ENCODE peak calls at places on chromosomes 6 and 20, in eight cellular contexts. One of them, this sample, is unnamed.

GRCh38 chr20:43859994-43860393 is 54.7 kb upstream of the TOX2 start:
- DNase-seq in heart right ventricle: no peak
- DNase-seq in IMR-90: no peak
- DNase-seq in NB4: no peak
- DNase-seq in fibroblast of the aortic adventitia: no peak
- DNase-seq in endodermal cell: no peak
- DNase-seq in choroid plexus epithelial cell: no peak
- DNase-seq in lower leg skin: no peak
- DNase-seq in this sample: no peak

GRCh38 chr6:154367839-154368695 is 11.5 kb upstream of the IPCEF1 start:
- DNase-seq in heart right ventricle: no peak
- DNase-seq in IMR-90: no peak
- DNase-seq in NB4: peak
- DNase-seq in fibroblast of the aortic adventitia: peak
- DNase-seq in endodermal cell: no peak
- DNase-seq in choroid plexus epithelial cell: peak
- DNase-seq in lower leg skin: no peak
- DNase-seq in this sample: no peak

GRCh38 chr6:144411506-144412165 is 126.5 kb downstream of the UTRN start:
- DNase-seq in heart right ventricle: no peak
- DNase-seq in IMR-90: peak
- DNase-seq in NB4: no peak
- DNase-seq in fibroblast of the aortic adventitia: no peak
- DNase-seq in endodermal cell: no peak
- DNase-seq in choroid plexus epithelial cell: no peak
- DNase-seq in lower leg skin: no peak
- DNase-seq in this sample: peak

GRCh38 chr6:32369678-32370077 is 2.0 kb downstream of the TSBP1 start:
- DNase-seq in heart right ventricle: no peak
- DNase-seq in IMR-90: peak
- DNase-seq in NB4: no peak
- DNase-seq in fibroblast of the aortic adventitia: peak
- DNase-seq in endodermal cell: no peak
- DNase-seq in choroid plexus epithelial cell: peak
- DNase-seq in lower leg skin: no peak
- DNase-seq in this sample: peak

GRCh38 chr6:35419431-35419830 is 32.7 kb upstream of the FANCE start:
- DNase-seq in heart right ventricle: no peak
- DNase-seq in IMR-90: peak
- DNase-seq in NB4: peak
- DNase-seq in fibroblast of the aortic adventitia: peak
- DNase-seq in endodermal cell: peak
- DNase-seq in choroid plexus epithelial cell: peak
- DNase-seq in lower leg skin: no peak
- DNase-seq in this sample: peak

GRCh38 chr6:142884214-142885035 is 60.6 kb downstream of the HIVEP2 start:
- DNase-seq in heart right ventricle: no peak
- DNase-seq in IMR-90: no peak
- DNase-seq in NB4: no peak
- DNase-seq in fibroblast of the aortic adventitia: no peak
- DNase-seq in endodermal cell: no peak
- DNase-seq in choroid plexus epithelial cell: no peak
- DNase-seq in lower leg skin: no peak
- DNase-seq in this sample: no peak

GRCh38 chr6:8057793-8058192 is 6.4 kb downstream of the BLOC1S5 start:
- DNase-seq in heart right ventricle: no peak
- DNase-seq in IMR-90: peak
- DNase-seq in NB4: no peak
- DNase-seq in fibroblast of the aortic adventitia: no peak
- DNase-seq in endodermal cell: no peak
- DNase-seq in choroid plexus epithelial cell: no peak
- DNase-seq in lower leg skin: no peak
- DNase-seq in this sample: peak

GRCh38 chr20:17364681-17365080 is 137.8 kb downstream of the PCSK2 start:
- DNase-seq in heart right ventricle: no peak
- DNase-seq in IMR-90: no peak
- DNase-seq in NB4: no peak
- DNase-seq in fibroblast of the aortic adventitia: no peak
- DNase-seq in endodermal cell: no peak
- DNase-seq in choroid plexus epithelial cell: no peak
- DNase-seq in lower leg skin: no peak
- DNase-seq in this sample: no peak

DNA sequence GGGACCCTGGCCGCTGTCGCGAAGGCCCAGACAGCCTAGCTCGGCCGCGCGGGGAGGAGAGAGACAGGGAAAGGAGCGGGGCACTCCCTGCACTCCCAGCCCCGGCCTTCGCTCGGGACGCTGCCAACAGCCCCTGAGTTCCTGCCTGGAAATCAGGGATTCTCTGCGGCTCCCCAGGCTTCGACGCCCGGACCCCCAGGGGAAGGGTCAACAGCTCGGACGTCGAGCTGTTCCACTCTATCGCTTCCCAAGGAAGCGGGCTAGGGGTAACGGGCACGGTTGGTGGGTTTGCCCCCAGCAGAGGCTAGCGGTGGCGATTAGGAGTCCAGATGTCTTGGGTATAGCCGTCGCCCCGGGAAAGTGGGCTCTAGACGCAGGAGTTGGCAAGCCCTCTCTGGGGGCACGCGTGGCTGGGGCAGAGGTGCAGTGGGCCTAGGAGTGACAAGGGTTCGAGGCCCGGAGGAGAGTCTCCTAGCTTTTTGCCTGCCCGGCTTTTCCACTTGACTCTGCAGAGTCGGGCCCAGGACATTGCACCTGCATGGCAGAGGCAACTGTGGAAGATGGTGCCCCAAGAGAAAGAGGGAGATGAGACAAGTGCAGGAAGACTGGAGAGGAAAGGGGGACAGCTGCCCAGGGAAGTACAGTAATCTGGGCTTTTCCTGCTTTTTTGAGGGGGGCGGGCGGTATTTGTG is 8.3 kb downstream of the POU3F2 start:
- DNase-seq in heart right ventricle: no peak
- DNase-seq in IMR-90: no peak
- DNase-seq in NB4: no peak
- DNase-seq in fibroblast of the aortic adventitia: no peak
- DNase-seq in endodermal cell: peak
- DNase-seq in choroid plexus epithelial cell: no peak
- DNase-seq in lower leg skin: no peak
- DNase-seq in this sample: no peak
- H3K4me3 ChIP-seq in heart right ventricle: no peak
- H3K4me3 ChIP-seq in IMR-90: no peak
- H3K4me3 ChIP-seq in NB4: no peak
- H3K4me3 ChIP-seq in fibroblast of the aortic adventitia: no peak
- H3K4me3 ChIP-seq in endodermal cell: peak
- H3K4me3 ChIP-seq in choroid plexus epithelial cell: no peak
- H3K4me3 ChIP-seq in lower leg skin: no peak
- H3K4me3 ChIP-seq in this sample: no peak

GRCh38 chr6:83539678-83540077 is 27.3 kb downstream of the PRSS35 start:
- DNase-seq in heart right ventricle: no peak
- DNase-seq in IMR-90: no peak
- DNase-seq in NB4: no peak
- DNase-seq in fibroblast of the aortic adventitia: no peak
- DNase-seq in endodermal cell: no peak
- DNase-seq in choroid plexus epithelial cell: no peak
- DNase-seq in lower leg skin: no peak
- DNase-seq in this sample: no peak

GRCh38 chr6:83536647-83537589 is 24.6 kb downstream of the PRSS35 start:
- DNase-seq in heart right ventricle: no peak
- DNase-seq in IMR-90: no peak
- DNase-seq in NB4: no peak
- DNase-seq in fibroblast of the aortic adventitia: no peak
- DNase-seq in endodermal cell: no peak
- DNase-seq in choroid plexus epithelial cell: no peak
- DNase-seq in lower leg skin: no peak
- DNase-seq in this sample: no peak

DNA sequence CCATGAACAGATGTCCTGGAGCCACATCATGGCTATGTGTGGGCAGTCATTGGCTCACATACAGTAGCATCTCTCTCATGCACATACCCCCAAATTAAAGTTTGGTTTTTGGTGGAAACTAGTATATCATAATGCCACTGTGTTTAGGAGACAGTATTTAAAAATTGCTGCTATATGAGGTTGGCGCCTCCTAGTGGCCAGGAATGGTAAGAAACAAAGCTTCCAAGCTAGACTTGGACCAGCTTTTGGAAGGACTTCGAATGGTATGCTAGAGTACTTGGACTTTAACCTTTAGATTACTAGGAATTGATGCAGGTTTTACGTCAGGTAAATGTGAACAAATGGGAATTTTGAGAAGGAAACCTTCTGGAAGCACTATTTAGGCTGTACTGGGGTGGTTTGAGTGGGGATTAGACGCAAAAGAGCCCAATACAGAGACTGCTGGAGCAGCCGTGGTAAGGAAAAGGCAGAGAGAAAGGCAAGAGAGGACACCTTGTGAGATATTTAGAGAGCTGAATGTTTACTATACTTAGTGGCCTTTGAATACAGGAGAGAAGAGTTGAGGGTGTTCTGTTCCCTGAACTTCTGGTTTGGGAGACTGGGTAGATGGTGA is 23.8 kb downstream of the PRSS35 start:
- DNase-seq in heart right ventricle: no peak
- DNase-seq in IMR-90: peak
- DNase-seq in NB4: peak
- DNase-seq in fibroblast of the aortic adventitia: peak
- DNase-seq in endodermal cell: peak
- DNase-seq in choroid plexus epithelial cell: peak
- DNase-seq in lower leg skin: no peak
- DNase-seq in this sample: peak
- TF ChIP-seq CTCF in heart right ventricle: peak
- TF ChIP-seq CTCF in IMR-90: peak
- TF ChIP-seq CTCF in NB4: peak
- TF ChIP-seq CTCF in fibroblast of the aortic adventitia: peak
- TF ChIP-seq CTCF in endodermal cell: peak
- TF ChIP-seq CTCF in choroid plexus epithelial cell: peak
- TF ChIP-seq CTCF in lower leg skin: no peak
- TF ChIP-seq CTCF in this sample: peak

DNA sequence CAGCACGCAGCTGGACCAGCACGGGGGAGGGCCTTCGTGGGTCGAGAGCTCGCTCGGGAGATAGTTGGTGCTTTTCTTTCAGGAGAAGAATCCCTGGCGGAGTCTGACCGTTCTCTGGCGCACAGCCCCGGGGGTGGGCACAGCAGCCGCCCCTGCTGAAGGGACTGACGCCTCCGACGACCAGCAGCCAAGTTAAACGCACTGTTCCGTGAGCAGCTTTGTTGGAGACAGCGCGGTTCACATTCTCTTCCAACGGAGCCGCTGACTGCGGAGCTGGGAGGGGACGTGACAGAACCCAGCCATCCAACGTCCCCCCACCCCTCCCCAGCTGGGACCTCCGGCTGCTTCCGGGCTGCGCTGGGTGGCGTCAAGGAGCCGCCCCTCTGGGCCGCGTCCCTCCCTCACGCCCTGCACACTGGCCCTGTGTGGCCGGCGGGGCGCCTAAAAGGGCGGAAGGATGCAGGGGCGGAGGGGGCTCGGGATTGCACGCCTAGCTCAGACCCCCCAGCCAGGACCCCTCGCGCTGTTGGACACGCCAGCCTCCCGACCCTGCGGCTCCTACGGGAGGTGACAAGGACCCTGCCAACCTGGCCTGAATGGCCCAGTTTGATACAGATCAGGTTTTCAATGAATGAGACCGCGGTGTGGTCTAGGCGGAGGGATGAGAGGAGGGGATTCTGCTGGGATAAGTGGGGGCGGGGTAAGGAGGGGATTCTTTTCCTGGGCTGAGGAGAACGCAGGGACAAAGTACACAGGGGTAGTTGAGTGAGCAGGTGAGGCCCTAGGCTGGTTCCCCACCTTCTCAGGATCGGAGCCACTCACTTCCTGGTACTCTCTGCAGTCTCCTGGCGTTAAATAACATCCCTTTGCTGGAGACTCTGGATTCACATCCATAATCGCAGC is 36.4 kb upstream of the KHDC1 start:
- DNase-seq in heart right ventricle: no peak
- DNase-seq in IMR-90: no peak
- DNase-seq in NB4: no peak
- DNase-seq in fibroblast of the aortic adventitia: no peak
- DNase-seq in endodermal cell: no peak
- DNase-seq in choroid plexus epithelial cell: peak
- DNase-seq in lower leg skin: no peak
- DNase-seq in this sample: no peak
- H3K4me3 ChIP-seq in heart right ventricle: peak
- H3K4me3 ChIP-seq in IMR-90: no peak
- H3K4me3 ChIP-seq in NB4: no peak
- H3K4me3 ChIP-seq in fibroblast of the aortic adventitia: peak
- H3K4me3 ChIP-seq in endodermal cell: no peak
- H3K4me3 ChIP-seq in choroid plexus epithelial cell: peak
- H3K4me3 ChIP-seq in lower leg skin: no peak
- H3K4me3 ChIP-seq in this sample: peak

GRCh38 chr6:42339991-42340401 is 111.7 kb downstream of the TRERF1 start:
- DNase-seq in heart right ventricle: no peak
- DNase-seq in IMR-90: peak
- DNase-seq in NB4: peak
- DNase-seq in fibroblast of the aortic adventitia: no peak
- DNase-seq in endodermal cell: peak
- DNase-seq in choroid plexus epithelial cell: no peak
- DNase-seq in lower leg skin: no peak
- DNase-seq in this sample: no peak

GRCh38 chr6:42336431-42336830 is 115.3 kb downstream of the TRERF1 start:
- DNase-seq in heart right ventricle: no peak
- DNase-seq in IMR-90: no peak
- DNase-seq in NB4: peak
- DNase-seq in fibroblast of the aortic adventitia: no peak
- DNase-seq in endodermal cell: no peak
- DNase-seq in choroid plexus epithelial cell: no peak
- DNase-seq in lower leg skin: no peak
- DNase-seq in this sample: no peak

GRCh38 chr6:42337985-42338572 is 113.6 kb downstream of the TRERF1 start:
- DNase-seq in heart right ventricle: no peak
- DNase-seq in IMR-90: no peak
- DNase-seq in NB4: peak
- DNase-seq in fibroblast of the aortic adventitia: no peak
- DNase-seq in endodermal cell: no peak
- DNase-seq in choroid plexus epithelial cell: no peak
- DNase-seq in lower leg skin: no peak
- DNase-seq in this sample: no peak

GRCh38 chr6:42340516-42340915 is 111.2 kb downstream of the TRERF1 start:
- DNase-seq in heart right ventricle: no peak
- DNase-seq in IMR-90: no peak
- DNase-seq in NB4: no peak
- DNase-seq in fibroblast of the aortic adventitia: no peak
- DNase-seq in endodermal cell: no peak
- DNase-seq in choroid plexus epithelial cell: no peak
- DNase-seq in lower leg skin: no peak
- DNase-seq in this sample: no peak

DNA sequence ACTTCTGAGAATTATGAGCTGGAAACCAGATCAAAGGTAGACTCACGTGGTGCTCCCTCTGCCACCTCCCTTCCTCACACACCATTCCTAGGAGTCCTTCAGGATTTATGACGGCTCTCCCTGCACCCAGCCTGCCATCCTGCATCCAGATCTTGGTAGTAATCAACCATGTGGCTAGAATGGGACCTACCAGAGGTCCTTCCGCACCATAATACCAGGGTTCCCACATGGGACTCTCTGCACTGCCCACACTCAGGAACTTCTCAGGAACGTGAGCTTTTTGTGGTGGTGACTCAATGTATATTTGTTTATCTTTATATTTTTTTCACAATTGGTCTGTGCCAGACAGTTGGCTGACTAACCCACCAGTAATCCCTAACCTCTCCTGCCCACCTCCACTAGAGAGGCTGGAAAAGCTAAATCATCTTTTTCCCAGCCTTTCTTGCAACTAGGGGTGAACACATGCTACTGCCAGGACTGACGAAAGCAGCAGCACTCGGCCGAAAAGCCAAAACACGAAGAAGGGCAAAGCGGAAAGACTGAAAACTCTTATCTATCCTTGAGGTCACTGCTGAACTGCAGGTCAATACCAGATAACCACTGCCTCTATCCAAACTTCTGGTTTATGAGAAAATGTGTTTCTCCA is 113.0 kb downstream of the TRERF1 start:
- DNase-seq in heart right ventricle: no peak
- DNase-seq in IMR-90: peak
- DNase-seq in NB4: peak
- DNase-seq in fibroblast of the aortic adventitia: peak
- DNase-seq in endodermal cell: peak
- DNase-seq in choroid plexus epithelial cell: peak
- DNase-seq in lower leg skin: no peak
- DNase-seq in this sample: peak
- TF ChIP-seq CTCF in heart right ventricle: no peak
- TF ChIP-seq CTCF in IMR-90: peak
- TF ChIP-seq CTCF in NB4: no peak
- TF ChIP-seq CTCF in fibroblast of the aortic adventitia: peak
- TF ChIP-seq CTCF in endodermal cell: no peak
- TF ChIP-seq CTCF in choroid plexus epithelial cell: peak
- TF ChIP-seq CTCF in lower leg skin: no peak
- TF ChIP-seq CTCF in this sample: peak

This sample was measured in cardiac fibroblast.